ENCODE peak calls at places on chromosomes 11 and 22, in six cellular contexts. One of them, this sample, is unnamed.

GRCh38 chr11:8040921-8041285 is 40.1 kb upstream of the TUB start:
- DNase-seq in HL-60: no peak
- DNase-seq in HCT116: no peak
- DNase-seq in right atrium auricular region: peak
- DNase-seq in neural progenitor cell: no peak
- DNase-seq in heart right ventricle: no peak
- DNase-seq in this sample: no peak

GRCh38 chr11:35040221-35040942 is 98.6 kb upstream of the CD44 start:
- DNase-seq in HCT116: no peak
- DNase-seq in heart right ventricle: no peak
- DNase-seq in right atrium auricular region: no peak
- DNase-seq in neural progenitor cell: no peak
- DNase-seq in HL-60: peak
- DNase-seq in this sample: no peak

GRCh38 chr11:8973121-8973520 is 8.9 kb upstream of the TMEM9B start:
- DNase-seq in HL-60: peak
- DNase-seq in neural progenitor cell: no peak
- DNase-seq in heart right ventricle: no peak
- DNase-seq in HCT116: no peak
- DNase-seq in right atrium auricular region: no peak
- DNase-seq in this sample: no peak

GRCh38 chr22:28903719-28904118 is 20.3 kb downstream of the ZNRF3 start:
- DNase-seq in heart right ventricle: peak
- DNase-seq in HCT116: no peak
- DNase-seq in HL-60: no peak
- DNase-seq in right atrium auricular region: no peak
- DNase-seq in neural progenitor cell: no peak
- DNase-seq in this sample: no peak

GRCh38 chr11:29336727-29337212 is 680.1 kb downstream of the KCNA4 start:
- DNase-seq in HL-60: no peak
- DNase-seq in HCT116: no peak
- DNase-seq in neural progenitor cell: no peak
- DNase-seq in heart right ventricle: no peak
- DNase-seq in right atrium auricular region: no peak
- DNase-seq in this sample: no peak

GRCh38 chr11:9001736-9002135 is 2.1 kb downstream of the NRIP3 start:
- DNase-seq in right atrium auricular region: no peak
- DNase-seq in HCT116: peak
- DNase-seq in heart right ventricle: no peak
- DNase-seq in HL-60: peak
- DNase-seq in neural progenitor cell: no peak
- DNase-seq in this sample: no peak

GRCh38 chr11:129434641-129435498 is 59.2 kb downstream of the BARX2 start:
- DNase-seq in heart right ventricle: no peak
- DNase-seq in HCT116: no peak
- DNase-seq in neural progenitor cell: no peak
- DNase-seq in HL-60: no peak
- DNase-seq in right atrium auricular region: no peak
- DNase-seq in this sample: no peak

GRCh38 chr11:27699926-27700350 is 317 bp downstream of the BDNF start:
- DNase-seq in neural progenitor cell: no peak
- DNase-seq in HCT116: no peak
- DNase-seq in right atrium auricular region: no peak
- DNase-seq in HL-60: no peak
- DNase-seq in heart right ventricle: no peak
- DNase-seq in this sample: no peak

GRCh38 chr22:24145446-24146189 is 35.7 kb upstream of the SUSD2 start:
- DNase-seq in HL-60: no peak
- DNase-seq in neural progenitor cell: no peak
- DNase-seq in right atrium auricular region: no peak
- DNase-seq in HCT116: no peak
- DNase-seq in heart right ventricle: no peak
- DNase-seq in this sample: no peak

GRCh38 chr22:38831166-38831945 is 12.5 kb downstream of the NPTXR start:
- DNase-seq in HCT116: no peak
- DNase-seq in HL-60: peak
- DNase-seq in heart right ventricle: no peak
- DNase-seq in neural progenitor cell: no peak
- DNase-seq in right atrium auricular region: no peak
- DNase-seq in this sample: no peak

GRCh38 chr11:36421546-36422155 is 88.4 kb downstream of the TRAF6 start:
- DNase-seq in neural progenitor cell: no peak
- DNase-seq in right atrium auricular region: no peak
- DNase-seq in HCT116: no peak
- DNase-seq in heart right ventricle: no peak
- DNase-seq in HL-60: no peak
- DNase-seq in this sample: no peak

GRCh38 chr11:130600616-130601015 is 152.2 kb downstream of the ADAMTS15 start:
- DNase-seq in HCT116: no peak
- DNase-seq in right atrium auricular region: no peak
- DNase-seq in HL-60: no peak
- DNase-seq in heart right ventricle: no peak
- DNase-seq in neural progenitor cell: no peak
- DNase-seq in this sample: no peak

GRCh38 chr22:22896601-22897000 is 9.0 kb downstream of the IGLL5 start:
- DNase-seq in heart right ventricle: no peak
- DNase-seq in HCT116: no peak
- DNase-seq in neural progenitor cell: no peak
- DNase-seq in HL-60: no peak
- DNase-seq in right atrium auricular region: no peak
- DNase-seq in this sample: no peak

GRCh38 chr11:122852071-122852831 is 14.0 kb downstream of the CRTAM start:
- DNase-seq in neural progenitor cell: no peak
- DNase-seq in HL-60: no peak
- DNase-seq in right atrium auricular region: no peak
- DNase-seq in HCT116: no peak
- DNase-seq in heart right ventricle: no peak
- DNase-seq in this sample: no peak

GRCh38 chr22:39244496-39245129 is at the start of gene PDGFB:
- DNase-seq in heart right ventricle: peak
- DNase-seq in neural progenitor cell: peak
- DNase-seq in HCT116: no peak
- DNase-seq in HL-60: peak
- DNase-seq in right atrium auricular region: no peak
- DNase-seq in this sample: no peak

GRCh38 chr11:27722117-27722844 is 22.0 kb upstream of the BDNF start:
- DNase-seq in neural progenitor cell: peak
- DNase-seq in heart right ventricle: no peak
- DNase-seq in right atrium auricular region: no peak
- DNase-seq in HCT116: no peak
- DNase-seq in HL-60: peak
- DNase-seq in this sample: no peak

GRCh38 chr11:132638421-132638820 is 893.9 kb downstream of the OPCML start:
- DNase-seq in neural progenitor cell: no peak
- DNase-seq in HCT116: no peak
- DNase-seq in right atrium auricular region: no peak
- DNase-seq in heart right ventricle: no peak
- DNase-seq in HL-60: no peak
- DNase-seq in this sample: no peak

GRCh38 chr11:130449996-130450419 is 1.6 kb downstream of the ADAMTS15 start:
- DNase-seq in right atrium auricular region: peak
- DNase-seq in HCT116: no peak
- DNase-seq in neural progenitor cell: peak
- DNase-seq in HL-60: no peak
- DNase-seq in heart right ventricle: peak
- DNase-seq in this sample: peak

GRCh38 chr11:1750481-1750839 is at the start of gene IFITM10:
- DNase-seq in heart right ventricle: no peak
- DNase-seq in neural progenitor cell: peak
- DNase-seq in HL-60: no peak
- DNase-seq in HCT116: no peak
- DNase-seq in right atrium auricular region: no peak
- DNase-seq in this sample: no peak

GRCh38 chr11:130088909-130089668 is 19.4 kb downstream of the APLP2 start:
- DNase-seq in neural progenitor cell: peak
- DNase-seq in heart right ventricle: peak
- DNase-seq in HCT116: no peak
- DNase-seq in right atrium auricular region: no peak
- DNase-seq in HL-60: no peak
- DNase-seq in this sample: no peak

GRCh38 chr11:73866095-73866579 is 10.5 kb downstream of the COA4 start:
- DNase-seq in right atrium auricular region: no peak
- DNase-seq in HL-60: no peak
- DNase-seq in HCT116: no peak
- DNase-seq in neural progenitor cell: no peak
- DNase-seq in heart right ventricle: no peak
- DNase-seq in this sample: no peak

GRCh38 chr11:19557720-19558140 is 154.9 kb upstream of the NAV2 start:
- DNase-seq in right atrium auricular region: peak
- DNase-seq in HL-60: peak
- DNase-seq in HCT116: peak
- DNase-seq in heart right ventricle: peak
- DNase-seq in neural progenitor cell: peak
- DNase-seq in this sample: peak

GRCh38 chr11:2525166-2525861 is 80.5 kb downstream of the KCNQ1 start:
- DNase-seq in right atrium auricular region: no peak
- DNase-seq in neural progenitor cell: no peak
- DNase-seq in HCT116: no peak
- DNase-seq in heart right ventricle: no peak
- DNase-seq in HL-60: no peak
- DNase-seq in this sample: peak

DNA sequence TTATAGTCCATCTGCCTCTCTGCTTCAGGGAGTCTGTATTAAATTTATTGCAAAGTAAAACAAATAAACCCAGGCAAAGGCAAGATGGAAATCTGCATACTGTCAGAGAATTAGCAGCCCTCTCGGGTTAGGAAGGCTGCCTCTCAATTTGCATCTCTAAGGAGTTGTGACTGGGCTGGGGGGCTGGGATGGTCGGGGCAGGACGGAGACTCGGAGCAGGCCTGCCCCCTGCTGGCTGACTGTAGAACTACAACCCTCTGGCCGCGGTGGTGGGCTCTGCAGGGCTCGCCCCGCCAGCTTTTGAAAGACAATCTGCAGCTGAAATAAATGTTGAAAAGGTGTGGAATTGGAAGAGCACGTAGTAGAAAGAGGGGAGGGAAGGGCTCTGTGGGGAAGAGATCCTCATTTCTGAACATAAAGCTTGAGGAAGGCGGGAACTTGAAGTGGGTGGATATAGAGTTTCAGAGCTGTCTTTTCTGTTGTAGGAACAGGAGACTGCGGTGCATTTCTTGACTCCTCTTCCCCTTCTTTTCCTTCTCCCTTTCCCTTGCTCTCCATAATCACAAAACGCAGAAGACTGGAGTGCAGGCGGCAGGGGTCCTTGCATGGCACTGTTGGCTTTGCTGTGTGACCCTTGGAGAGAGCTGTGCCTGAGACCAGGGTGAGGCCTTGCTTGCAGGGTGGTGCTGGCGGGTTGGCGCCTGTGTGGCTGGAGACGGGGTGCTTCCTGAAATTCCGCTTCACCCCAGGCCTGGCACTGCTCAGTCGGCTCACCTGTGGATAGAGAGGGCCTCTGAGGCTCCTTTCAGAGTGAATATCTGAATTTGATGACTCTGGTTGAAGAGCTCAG is 22.6 kb upstream of the PKNOX2 start:
- DNase-seq in HL-60: peak
- DNase-seq in HCT116: no peak
- DNase-seq in neural progenitor cell: peak
- DNase-seq in right atrium auricular region: no peak
- DNase-seq in heart right ventricle: peak
- DNase-seq in this sample: peak
- TF ChIP-seq CTCF in HL-60: peak
- TF ChIP-seq CTCF in HCT116: peak
- TF ChIP-seq CTCF in neural progenitor cell: peak
- TF ChIP-seq CTCF in right atrium auricular region: peak
- TF ChIP-seq CTCF in heart right ventricle: peak
- TF ChIP-seq CTCF in this sample: peak

GRCh38 chr11:107606122-107606521 is 15.2 kb downstream of the ELMOD1 start:
- DNase-seq in heart right ventricle: no peak
- DNase-seq in right atrium auricular region: no peak
- DNase-seq in HL-60: no peak
- DNase-seq in HCT116: no peak
- DNase-seq in neural progenitor cell: no peak
- DNase-seq in this sample: no peak
- TF ChIP-seq CTCF in heart right ventricle: no peak
- TF ChIP-seq CTCF in right atrium auricular region: no peak
- TF ChIP-seq CTCF in HL-60: no peak
- TF ChIP-seq CTCF in HCT116: peak
- TF ChIP-seq CTCF in neural progenitor cell: peak
- TF ChIP-seq CTCF in this sample: no peak

DNA sequence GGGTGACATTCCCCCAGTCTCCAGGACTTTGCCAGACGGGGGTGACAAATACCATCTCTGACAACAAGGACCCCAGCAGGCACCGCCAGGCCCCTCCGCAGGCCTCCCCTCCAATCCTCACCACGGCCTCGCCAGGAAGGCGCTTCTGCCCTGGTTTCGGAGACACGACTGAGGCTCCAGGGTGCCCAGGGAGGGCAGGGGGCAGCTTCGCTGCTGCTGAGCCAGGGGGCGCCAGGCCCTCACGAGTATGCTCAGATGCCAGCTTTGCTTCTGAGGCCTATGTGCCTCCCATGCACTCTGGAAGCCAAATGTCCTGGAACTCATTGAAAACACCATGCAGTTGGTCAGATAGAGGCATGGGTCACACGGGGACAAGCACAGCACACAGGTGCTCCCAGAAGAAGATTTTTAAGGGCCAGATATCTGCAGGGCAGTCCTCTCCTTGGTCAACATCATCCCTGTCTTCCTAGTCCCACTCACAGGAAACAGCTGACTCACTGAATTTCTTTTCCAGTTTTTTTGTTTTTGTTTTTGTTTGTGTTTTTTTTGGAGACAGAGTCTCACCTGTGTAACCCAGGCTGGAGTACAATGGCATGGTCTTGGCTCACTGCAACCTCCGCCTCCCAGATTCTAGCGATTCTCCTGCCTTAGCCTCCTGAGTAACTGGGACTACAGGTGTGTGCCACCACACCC is 19.9 kb downstream of the BID start:
- DNase-seq in HCT116: no peak
- DNase-seq in right atrium auricular region: no peak
- DNase-seq in neural progenitor cell: peak
- DNase-seq in heart right ventricle: no peak
- DNase-seq in HL-60: no peak
- DNase-seq in this sample: no peak
- TF ChIP-seq CTCF in HCT116: peak
- TF ChIP-seq CTCF in right atrium auricular region: no peak
- TF ChIP-seq CTCF in neural progenitor cell: peak
- TF ChIP-seq CTCF in heart right ventricle: no peak
- TF ChIP-seq CTCF in HL-60: no peak
- TF ChIP-seq CTCF in this sample: no peak

DNA sequence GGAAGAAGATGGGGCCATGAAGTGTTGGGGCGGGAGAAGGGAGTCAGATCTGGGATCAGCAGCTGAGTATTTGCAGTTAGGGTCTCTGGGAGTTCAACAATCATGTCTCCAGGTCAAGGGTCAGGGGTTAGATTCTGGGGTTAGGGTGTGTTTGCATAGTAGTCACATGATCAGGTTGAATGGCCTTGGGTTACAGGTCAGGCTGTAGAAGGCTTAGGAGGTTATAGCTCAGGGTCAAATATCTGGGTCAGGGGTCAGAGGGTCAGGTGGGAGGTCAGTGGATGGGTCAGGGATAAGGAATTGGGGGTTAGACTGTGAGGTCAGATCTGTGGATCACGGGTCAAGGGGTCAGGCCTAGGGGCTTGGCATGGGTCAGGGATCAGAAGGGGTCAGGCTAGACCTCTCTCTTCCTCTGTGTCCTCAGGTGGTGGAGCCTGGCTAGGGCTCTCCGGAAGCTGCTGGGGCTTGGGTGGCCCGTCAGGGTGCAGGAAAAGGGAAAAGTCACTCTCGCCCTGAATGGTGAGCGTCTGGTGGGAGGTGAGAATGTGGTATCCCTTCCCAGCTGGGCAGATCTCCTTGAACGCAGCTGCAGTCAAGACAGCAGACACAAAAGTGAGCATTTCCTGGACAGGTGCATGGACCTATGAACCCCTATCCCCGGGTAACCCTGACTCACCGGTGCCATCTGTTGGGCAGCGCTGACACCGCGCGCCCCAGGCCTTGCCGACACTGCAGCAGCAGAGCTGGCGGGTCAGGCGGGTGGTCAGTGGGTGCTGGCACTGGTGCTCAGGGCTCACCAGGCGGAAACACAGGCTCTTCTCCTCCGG is 6.4 kb downstream of the LTBP3 start:
- DNase-seq in neural progenitor cell: peak
- DNase-seq in heart right ventricle: no peak
- DNase-seq in HL-60: peak
- DNase-seq in right atrium auricular region: no peak
- DNase-seq in HCT116: peak
- DNase-seq in this sample: peak
- TF ChIP-seq CTCF in neural progenitor cell: peak
- TF ChIP-seq CTCF in heart right ventricle: peak
- TF ChIP-seq CTCF in HL-60: peak
- TF ChIP-seq CTCF in right atrium auricular region: no peak
- TF ChIP-seq CTCF in HCT116: peak
- TF ChIP-seq CTCF in this sample: peak